ENCODE peak calls at places on chromosomes 11 and 22, in four cellular contexts. O is HepG2, C is GM12878, K is K562. J is an unnamed sample.

GRCh38 chr11:64230209-64230984 is at the start of gene DNAJC4:
- DNase-seq in O (peak), C (peak), K (peak), J (peak)

GRCh38 chr11:44938066-44938691 is 12.5 kb downstream of the TP53I11 start:
- DNase-seq in O (no peak), C (no peak), K (no peak), J (no peak)

GRCh38 chr11:9982127-9982795 is 311.8 kb downstream of the SBF2 start:
- DNase-seq in O (no peak), C (no peak), K (no peak), J (no peak)

GRCh38 chr11:60864856-60865513 is 2.4 kb upstream of the ZP1 start:
- DNase-seq in O (no peak), C (no peak), K (no peak), J (no peak)

GRCh38 chr11:15629690-15630321 is 515.1 kb downstream of the INSC start:
- DNase-seq in O (peak), C (no peak), K (no peak), J (peak)

GRCh38 chr22:48613566-48614200 is 1214.0 kb downstream of the BRD1 start:
- DNase-seq in O (no peak), C (no peak), K (no peak), J (no peak)

GRCh38 chr22:48563966-48564330 is 1263.7 kb downstream of the BRD1 start:
- DNase-seq in O (no peak), C (no peak), K (no peak), J (no peak)

GRCh38 chr11:108405706-108406105 is 61.6 kb downstream of the C11orf65 start:
- DNase-seq in O (no peak), C (no peak), K (no peak), J (no peak)

GRCh38 chr11:16191852-16192240 is 164.5 kb downstream of the SOX6 start:
- DNase-seq in O (no peak), C (no peak), K (no peak), J (no peak)

GRCh38 chr11:62689421-62690183 is at the start of gene LRRN4CL:
- DNase-seq in O (no peak), C (no peak), K (no peak), J (no peak)

GRCh38 chr11:73818838-73819237 is 31.2 kb downstream of the MRPL48 start:
- DNase-seq in O (no peak), C (no peak), K (no peak), J (no peak)

GRCh38 chr11:27660171-27660570 is 40.1 kb downstream of the BDNF start:
- DNase-seq in O (no peak), C (no peak), K (no peak), J (no peak)

GRCh38 chr11:108647701-108648527 is 17.0 kb upstream of the DDX10 start:
- DNase-seq in O (peak), C (no peak), K (peak), J (peak)

GRCh38 chr11:44626645-44627044 is 61.2 kb downstream of the CD82 start:
- DNase-seq in O (no peak), C (no peak), K (no peak), J (no peak)

GRCh38 chr11:110093407-110094297 is 460 bp downstream of the ZC3H12C start:
- DNase-seq in O (peak), C (no peak), K (peak), J (peak)

GRCh38 chr22:37487129-37487528 is 945 bp upstream of the MFNG start:
- DNase-seq in O (no peak), C (no peak), K (no peak), J (no peak)

GRCh38 chr22:37485714-37486223 is 415 bp downstream of the MFNG start:
- DNase-seq in O (no peak), C (no peak), K (no peak), J (no peak)

GRCh38 chr22:37487559-37487958 is 1.4 kb upstream of the MFNG start:
- DNase-seq in O (no peak), C (no peak), K (no peak), J (no peak)

GRCh38 chr22:37485006-37485713 is 1.0 kb downstream of the MFNG start:
- DNase-seq in O (no peak), C (no peak), K (no peak), J (no peak)

GRCh38 chr22:37486224-37486845 is at the start of gene MFNG:
- DNase-seq in O (peak), C (peak), K (peak), J (peak)
- TF ChIP-seq ETV6 in O (no peak), C (no peak), K (no peak), J (no peak)

GRCh38 chr11:72652871-72653615 is 21.2 kb downstream of the PDE2A start:
- DNase-seq in O (no peak), C (no peak), K (peak), J (peak)
- TF ChIP-seq CBFB in O (no peak), C (no peak), K (no peak), J (no peak)

DNA sequence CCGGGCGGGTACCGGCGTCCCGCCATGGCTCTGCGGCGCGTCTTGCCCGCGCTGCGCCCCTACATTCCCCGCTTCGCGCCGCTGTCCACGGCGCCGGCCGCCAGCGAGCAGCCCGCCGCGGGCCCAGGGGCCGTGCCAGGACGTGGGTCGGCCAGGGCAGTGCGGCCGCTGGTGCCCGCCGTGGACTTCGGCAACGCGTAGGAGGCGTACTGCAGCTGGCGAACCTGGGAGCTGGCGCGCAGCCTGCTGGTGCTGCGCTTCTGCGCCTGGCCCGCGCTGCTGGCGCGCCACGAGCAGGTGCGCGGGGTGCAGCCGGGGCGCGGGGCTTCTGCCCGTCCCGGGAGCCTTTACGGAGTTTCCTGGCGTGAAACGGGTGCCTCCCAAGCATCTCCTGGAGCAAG is 20.1 kb downstream of the DGCR6L start:
- DNase-seq in O (no peak), C (no peak), K (no peak), J (no peak)
- TF ChIP-seq ETV6 in O (no peak), C (no peak), K (no peak), J (peak)

GRCh38 chr11:76888989-76889388 is 28.3 kb downstream of the ACER3 start:
- DNase-seq in O (peak), C (no peak), K (peak), J (no peak)
- TF ChIP-seq CBFB in O (no peak), C (no peak), K (no peak), J (no peak)

GRCh38 chr11:126063510-126063858 is 818 bp upstream of the CDON start:
- DNase-seq in O (no peak), C (no peak), K (no peak), J (no peak)
- TF ChIP-seq ETV6 in O (no peak), C (no peak), K (no peak), J (no peak)

DNA sequence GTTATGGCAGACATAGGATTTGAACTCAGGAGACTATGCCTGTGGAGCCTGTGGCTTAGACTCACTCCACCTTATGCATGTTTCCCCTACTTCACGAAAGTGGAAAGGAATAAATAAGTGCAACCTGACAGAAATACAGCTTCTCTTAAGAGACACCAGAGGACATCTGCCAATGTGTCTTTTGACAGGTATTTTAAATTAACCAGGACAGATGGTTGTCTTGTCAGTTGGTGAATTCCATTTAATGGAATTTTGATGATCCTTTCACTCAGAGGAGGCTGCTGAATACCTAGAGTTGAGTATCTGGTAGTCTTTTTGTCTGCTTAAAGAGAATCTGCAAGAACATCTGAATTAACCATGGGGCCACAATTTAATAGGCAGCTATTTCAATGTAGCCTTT is 46.1 kb downstream of the NELL1 start:
- DNase-seq in O (no peak), C (no peak), K (no peak), J (no peak)
- TF ChIP-seq CBFB in O (no peak), C (no peak), K (no peak), J (no peak)

DNA sequence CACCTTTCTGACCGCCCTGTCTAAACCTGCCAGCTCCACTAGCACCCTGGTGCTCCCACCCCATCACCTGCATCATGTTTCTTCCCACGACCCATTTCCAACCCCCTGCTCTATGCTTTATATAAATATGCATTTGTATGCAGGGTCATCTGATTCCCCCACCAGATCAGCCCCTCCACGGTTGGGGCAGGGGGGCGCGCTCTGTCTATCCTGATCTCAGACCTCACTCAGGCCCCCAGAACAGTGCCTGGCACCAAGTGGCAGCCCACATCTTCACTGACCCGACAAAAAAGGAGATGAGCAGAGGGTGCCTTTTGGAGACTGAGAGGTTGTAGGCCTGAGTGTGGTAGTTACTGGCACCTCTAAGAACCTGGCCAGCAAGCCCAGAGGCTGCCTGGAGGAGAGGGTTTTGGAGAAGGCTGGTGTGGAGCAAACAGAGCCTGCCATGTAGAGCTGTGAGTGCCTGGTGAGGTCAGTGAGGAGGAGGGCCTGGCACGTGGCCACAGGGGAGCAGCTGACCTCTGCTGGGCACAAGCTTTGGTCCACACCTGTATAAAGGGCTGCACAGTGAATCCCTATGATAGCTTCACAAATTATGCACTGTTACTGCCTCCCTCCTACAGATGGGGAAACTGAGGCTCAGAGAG is 86.3 kb upstream of the RTL6 start:
- DNase-seq in O (no peak), C (no peak), K (no peak), J (no peak)
- TF ChIP-seq ETV6 in O (no peak), C (no peak), K (no peak), J (no peak)

J was measured in WTC11.